ENCODE peak calls at places on chromosomes 11 and 22, in nine cellular contexts. D is stimulated activated CD4-positive, alpha-beta T cell treated with anti-CD3 and anti-CD28 coated beads, Interleukin-12 subunit alpha, Interleukin-12 subunit beta, amount 100 ng/mL, for 4 hours; X is M059J; P is activated naive CD4-positive, alpha-beta T cell treated with anti-CD3 and anti-CD28 coated beads, Interleukin-2, amount 50 U/mL, for 16 hours; J is activated T-cell treated with anti-CD3 and anti-CD28 coated beads for 1 hour; O is fibroblast of the conjunctiva; H is hypothalamus; W is body of pancreas; U is NCI-H345. G is an unnamed sample.

GRCh38 chr11:59615132-59615636 is 390 bp downstream of the OSBP start:
- DNase-seq in D (peak), X (peak), P (peak), J (peak), O (no peak), H (no peak), W (peak), U (peak), G (peak)

GRCh38 chr11:15507592-15507991 is 392.9 kb downstream of the INSC start:
- DNase-seq in D (no peak), X (peak), P (no peak), J (no peak), O (no peak), H (no peak), W (peak), U (no peak), G (peak)

GRCh38 chr11:73384871-73385692 is 8.9 kb downstream of the RELT start:
- DNase-seq in D (no peak), X (no peak), P (no peak), J (no peak), O (no peak), H (no peak), W (no peak), U (no peak), G (peak)

GRCh38 chr11:111665779-111666178 is 63.5 kb downstream of the SIK2 start:
- DNase-seq in D (no peak), X (peak), P (no peak), J (no peak), O (peak), H (no peak), W (no peak), U (no peak), G (no peak)

GRCh38 chr11:123214396-123214795 is 19.3 kb upstream of the CLMP start:
- DNase-seq in D (no peak), X (no peak), P (no peak), J (no peak), O (no peak), H (no peak), W (no peak), U (no peak), G (no peak)

GRCh38 chr11:12092714-12093113 is 17.7 kb upstream of the MICAL2 start:
- DNase-seq in D (no peak), X (no peak), P (no peak), J (no peak), O (no peak), H (no peak), W (no peak), U (peak), G (peak)

GRCh38 chr22:46848227-46848626 is 85.8 kb downstream of the TBC1D22A start:
- DNase-seq in D (no peak), X (no peak), P (no peak), J (no peak), O (no peak), H (no peak), W (no peak), U (no peak), G (no peak)

GRCh38 chr11:117199061-117199915 is at the start of gene TAGLN:
- DNase-seq in D (no peak), X (peak), P (no peak), J (no peak), O (peak), H (no peak), W (peak), U (no peak), G (peak)

GRCh38 chr22:17083811-17084540 is 824 bp upstream of the IL17RA start:
- DNase-seq in D (no peak), X (no peak), P (no peak), J (no peak), O (no peak), H (no peak), W (no peak), U (no peak), G (no peak)

GRCh38 chr22:22201185-22201924 is 43.2 kb upstream of the VPREB1 start:
- DNase-seq in D (no peak), X (peak), P (peak), J (no peak), O (peak), H (no peak), W (peak), U (peak), G (peak)

G was measured in left colon.